ENCODE peak calls at places on chromosomes 12 and 14, in eight cellular contexts. U is upper lobe of left lung; I is activated naive CD4-positive, alpha-beta T cell treated with anti-CD3 and anti-CD28 coated beads, Interleukin-2, amount 10 ng/mL, durations not matched to agents 7 days and 5 days; H is activated CD4-positive, alpha-beta memory T cell treated with anti-CD3 and anti-CD28 coated beads, Interleukin-2, amount 10 ng/mL, durations not matched to agents 7 days and 5 days; G is NCI-H510A treated with DMSO at 0.1 percent for 48 hours; M is KBM-7; S is neuronal stem cell; D is Peyer's patch. A is an unnamed sample.
A peak's percentile ranks its signal among the peaks of the same experiment; 100 is the strongest.

GRCh38 chr14:24394275-24394674 is 4.5 kb upstream of the NYNRIN start:
- DNase-seq in U (no peak), M (no peak), D (no peak), H (no peak), S (no peak), G (no peak), I (no peak), A (no peak)

GRCh38 chr14:61569783-61570182 is 125.5 kb upstream of the HIF1A start:
- DNase-seq in M (peak; percentile 65), D (no peak), I (peak; percentile 67), S (no peak), G (peak; percentile 39), H (peak; percentile 50), U (peak; percentile 92), A (no peak)

GRCh38 chr14:55814064-55814463 is 234.1 kb downstream of the KTN1 start:
- DNase-seq in I (no peak), D (no peak), M (no peak), S (no peak), H (no peak), U (no peak), G (no peak), A (no peak)

GRCh38 chr12:53048780-53049401 is 974 bp upstream of the TNS2 start:
- DNase-seq in S (no peak), D (peak; percentile 64), G (no peak), U (peak; percentile 75), I (no peak), H (no peak), M (no peak), A (peak; percentile 14)

GRCh38 chr12:69900720-69901131 is 75.7 kb downstream of the MYRFL start:
- DNase-seq in U (peak; percentile 77), G (peak; percentile 95), S (peak; percentile 76), D (peak; percentile 85), I (peak; percentile 69), M (peak; percentile 66), H (peak; percentile 65), A (peak; percentile 75)

GRCh38 chr14:89509891-89510290 is 92.9 kb upstream of the FOXN3 start:
- DNase-seq in G (no peak), M (no peak), I (no peak), D (no peak), U (no peak), S (no peak), H (no peak), A (no peak)

GRCh38 chr14:90777358-90777757 is 38.9 kb downstream of the TTC7B start:
- DNase-seq in S (no peak), D (no peak), M (no peak), U (no peak), H (no peak), G (no peak), I (no peak), A (no peak)

GRCh38 chr12:87856-88255 is 21.3 kb downstream of the IQSEC3 start:
- DNase-seq in I (no peak), G (no peak), U (no peak), M (no peak), H (no peak), S (no peak), D (no peak), A (no peak)

GRCh38 chr14:34362625-34363251 is 99.3 kb downstream of the SPTSSA start:
- DNase-seq in D (no peak), S (no peak), I (no peak), M (no peak), H (no peak), G (no peak), U (no peak), A (no peak)

GRCh38 chr12:3125674-3126073 is 48.5 kb downstream of the TSPAN9 start:
- DNase-seq in U (no peak), I (no peak), S (no peak), H (no peak), G (no peak), D (no peak), M (no peak), A (no peak)

GRCh38 chr12:76866146-76866545 is 12.7 kb downstream of the CSRP2 start:
- DNase-seq in H (no peak), U (no peak), I (no peak), D (no peak), M (no peak), S (peak; percentile 77), G (no peak), A (peak; percentile 33)

GRCh38 chr12:14773685-14774073 is 29.6 kb downstream of the WBP11 start:
- DNase-seq in U (peak; percentile 44), G (no peak), D (no peak), M (no peak), H (no peak), S (no peak), I (no peak), A (no peak)

A was measured in NCI-H526 treated with DMSO at 0.1 percent for 48 hours.